ENCODE peak calls at places on chromosomes 6 and 20, in nine cellular contexts. E is breast epithelium, M is IMR-90, R is ovary, P is upper lobe of left lung, A is vagina, L is sigmoid colon, I is HCT116, H is gastrocnemius medialis. W is an unnamed sample.

GRCh38 chr20:11454966-11455799 is 462.5 kb upstream of the BTBD3 start:
- DNase-seq in E (no peak), M (peak), R (no peak), P (no peak), A (no peak), L (no peak), I (peak), H (no peak), W (no peak)

GRCh38 chr6:35146453-35146852 is 5.3 kb upstream of the TCP11 start:
- DNase-seq in E (peak), M (peak), R (no peak), P (no peak), A (no peak), L (no peak), I (peak), H (peak), W (no peak)

GRCh38 chr20:5848711-5849505 is 98.7 kb downstream of the SHLD1 start:
- DNase-seq in E (no peak), M (peak), R (peak), P (no peak), A (no peak), L (no peak), I (no peak), H (no peak), W (no peak)

GRCh38 chr6:77361018-77361417 is 102.3 kb downstream of the HTR1B start:
- DNase-seq in E (no peak), M (no peak), R (no peak), P (no peak), A (no peak), L (no peak), I (no peak), H (no peak), W (no peak)

GRCh38 chr20:40980106-40980827 is 48.4 kb upstream of the TOP1 start:
- DNase-seq in E (no peak), M (no peak), R (no peak), P (no peak), A (no peak), L (peak), I (no peak), H (no peak), W (no peak)

GRCh38 chr20:61600061-61600460 is 348.0 kb downstream of the CDH4 start:
- DNase-seq in E (no peak), M (no peak), R (no peak), P (no peak), A (no peak), L (no peak), I (no peak), H (no peak), W (no peak)

GRCh38 chr6:7542878-7543394 is 1.5 kb downstream of the DSP start:
- DNase-seq in E (peak), M (peak), R (peak), P (no peak), A (no peak), L (peak), I (peak), H (no peak), W (peak)

GRCh38 chr6:1669996-1670395 is 60.3 kb downstream of the FOXC1 start:
- DNase-seq in E (no peak), M (no peak), R (no peak), P (peak), A (no peak), L (no peak), I (no peak), H (no peak), W (no peak)

GRCh38 chr20:7240490-7240889 is 473.0 kb downstream of the BMP2 start:
- DNase-seq in E (no peak), M (no peak), R (no peak), P (no peak), A (no peak), L (no peak), I (no peak), H (no peak), W (no peak)

GRCh38 chr6:71393471-71393870 is 104.9 kb downstream of the OGFRL1 start:
- DNase-seq in E (no peak), M (peak), R (no peak), P (no peak), A (no peak), L (no peak), I (no peak), H (no peak), W (no peak)

GRCh38 chr20:38181207-38181693 is 16.2 kb upstream of the TGM2 start:
- DNase-seq in E (no peak), M (no peak), R (no peak), P (no peak), A (no peak), L (peak), I (no peak), H (no peak), W (no peak)

GRCh38 chr20:63696311-63696627 is 183 bp upstream of the TNFRSF6B start:
- DNase-seq in E (no peak), M (no peak), R (peak), P (no peak), A (no peak), L (peak), I (peak), H (no peak), W (peak)

GRCh38 chr20:40865095-40865494 is 163.5 kb upstream of the TOP1 start:
- DNase-seq in E (no peak), M (no peak), R (no peak), P (no peak), A (no peak), L (no peak), I (no peak), H (no peak), W (no peak)

GRCh38 chr6:50846109-50846859 is 27.6 kb downstream of the TFAP2B start:
- DNase-seq in E (no peak), M (no peak), R (no peak), P (no peak), A (no peak), L (no peak), I (no peak), H (no peak), W (no peak)

GRCh38 chr6:129969064-129969463 is 49.3 kb upstream of the L3MBTL3 start:
- DNase-seq in E (no peak), M (peak), R (no peak), P (no peak), A (no peak), L (no peak), I (no peak), H (no peak), W (no peak)

GRCh38 chr20:33038243-33038642 is 6.8 kb downstream of the BPIFB6 start:
- DNase-seq in E (no peak), M (no peak), R (no peak), P (no peak), A (no peak), L (no peak), I (no peak), H (no peak), W (no peak)

GRCh38 chr20:13336308-13337089 is 115.4 kb downstream of the ISM1 start:
- DNase-seq in E (no peak), M (peak), R (no peak), P (no peak), A (no peak), L (no peak), I (no peak), H (no peak), W (no peak)

GRCh38 chr6:144361027-144361426 is 75.9 kb downstream of the UTRN start:
- DNase-seq in E (no peak), M (no peak), R (no peak), P (no peak), A (no peak), L (no peak), I (no peak), H (no peak), W (no peak)

GRCh38 chr6:118940770-118941169 is 5.8 kb upstream of the MCM9 start:
- DNase-seq in E (no peak), M (no peak), R (no peak), P (no peak), A (no peak), L (peak), I (no peak), H (no peak), W (peak)

GRCh38 chr20:46430921-46431712 is 24.7 kb upstream of the ELMO2 start:
- DNase-seq in E (no peak), M (no peak), R (no peak), P (no peak), A (no peak), L (no peak), I (no peak), H (no peak), W (no peak)

GRCh38 chr6:40286027-40286426 is 301.1 kb downstream of the LRFN2 start:
- DNase-seq in E (no peak), M (no peak), R (no peak), P (no peak), A (no peak), L (no peak), I (no peak), H (no peak), W (peak)

GRCh38 chr20:33578510-33578909 is 83.6 kb upstream of the C20orf144 start:
- DNase-seq in E (no peak), M (peak), R (no peak), P (no peak), A (no peak), L (no peak), I (no peak), H (no peak), W (no peak)

GRCh38 chr20:45892828-45893500 is 1.8 kb downstream of the CTSA start:
- DNase-seq in E (no peak), M (no peak), R (no peak), P (no peak), A (no peak), L (no peak), I (no peak), H (no peak), W (no peak)

GRCh38 chr6:74277749-74278148 is 581.7 kb downstream of the CD109 start:
- DNase-seq in E (peak), M (peak), R (no peak), P (no peak), A (no peak), L (no peak), I (no peak), H (no peak), W (no peak)

GRCh38 chr6:150471276-150471675 is 102.5 kb downstream of the IYD start:
- DNase-seq in E (no peak), M (no peak), R (no peak), P (no peak), A (no peak), L (no peak), I (no peak), H (no peak), W (no peak)

GRCh38 chr6:39056191-39056590 is 7.6 kb downstream of the GLP1R start:
- DNase-seq in E (no peak), M (no peak), R (no peak), P (no peak), A (no peak), L (no peak), I (no peak), H (no peak), W (no peak)

GRCh38 chr20:31595654-31596411 is 9.3 kb upstream of the ID1 start:
- DNase-seq in E (no peak), M (peak), R (peak), P (peak), A (no peak), L (peak), I (peak), H (peak), W (no peak)

GRCh38 chr6:95384988-95385387 is 192.3 kb upstream of the MANEA start:
- DNase-seq in E (no peak), M (no peak), R (no peak), P (peak), A (no peak), L (no peak), I (no peak), H (no peak), W (no peak)

GRCh38 chr6:134938896-134939295 is 11.0 kb downstream of the ALDH8A1 start:
- DNase-seq in E (no peak), M (peak), R (no peak), P (no peak), A (no peak), L (no peak), I (no peak), H (no peak), W (no peak)

GRCh38 chr6:43464337-43464736 is 9.0 kb upstream of the DLK2 start:
- DNase-seq in E (no peak), M (no peak), R (no peak), P (no peak), A (no peak), L (no peak), I (no peak), H (no peak), W (no peak)

GRCh38 chr6:37139223-37139962 is 30.6 kb upstream of the PIM1 start:
- DNase-seq in E (no peak), M (no peak), R (no peak), P (no peak), A (no peak), L (no peak), I (no peak), H (no peak), W (no peak)

GRCh38 chr6:82248233-82248735 is 740 bp upstream of the IBTK start:
- DNase-seq in E (no peak), M (peak), R (no peak), P (no peak), A (no peak), L (no peak), I (peak), H (no peak), W (peak)

GRCh38 chr6:111776236-111777189 is 96.7 kb downstream of the FYN start:
- DNase-seq in E (no peak), M (no peak), R (no peak), P (no peak), A (no peak), L (no peak), I (no peak), H (no peak), W (no peak)

GRCh38 chr20:35277127-35277526 is 795 bp downstream of the MMP24OS start:
- DNase-seq in E (no peak), M (no peak), R (no peak), P (no peak), A (no peak), L (no peak), I (no peak), H (no peak), W (no peak)

GRCh38 chr20:35276408-35276807 is 1.5 kb downstream of the MMP24OS start:
- DNase-seq in E (no peak), M (no peak), R (no peak), P (no peak), A (no peak), L (no peak), I (no peak), H (no peak), W (no peak)

GRCh38 chr20:35279533-35280174 is 1.7 kb upstream of the MMP24OS start:
- DNase-seq in E (no peak), M (no peak), R (no peak), P (no peak), A (no peak), L (no peak), I (no peak), H (no peak), W (no peak)

GRCh38 chr20:35279040-35279439 is 1.1 kb upstream of the MMP24OS start:
- DNase-seq in E (no peak), M (peak), R (no peak), P (no peak), A (no peak), L (no peak), I (no peak), H (no peak), W (peak)

GRCh38 chr20:35277531-35278395 is at the start of gene MMP24OS:
- DNase-seq in E (peak), M (peak), R (peak), P (peak), A (no peak), L (peak), I (peak), H (peak), W (peak)
- TF ChIP-seq POLR2A in E (peak), M (peak), R (peak), P (peak), A (peak), L (peak), I (peak), H (peak), W (peak)

GRCh38 chr6:156719395-156719719 is 57.8 kb upstream of the ARID1B start:
- DNase-seq in E (no peak), M (no peak), R (no peak), P (no peak), A (no peak), L (no peak), I (no peak), H (peak), W (no peak)
- H3K4me3 ChIP-seq in E (peak), M (no peak), R (peak), P (peak), A (peak), L (peak), I (peak), H (peak), W (peak)

DNA sequence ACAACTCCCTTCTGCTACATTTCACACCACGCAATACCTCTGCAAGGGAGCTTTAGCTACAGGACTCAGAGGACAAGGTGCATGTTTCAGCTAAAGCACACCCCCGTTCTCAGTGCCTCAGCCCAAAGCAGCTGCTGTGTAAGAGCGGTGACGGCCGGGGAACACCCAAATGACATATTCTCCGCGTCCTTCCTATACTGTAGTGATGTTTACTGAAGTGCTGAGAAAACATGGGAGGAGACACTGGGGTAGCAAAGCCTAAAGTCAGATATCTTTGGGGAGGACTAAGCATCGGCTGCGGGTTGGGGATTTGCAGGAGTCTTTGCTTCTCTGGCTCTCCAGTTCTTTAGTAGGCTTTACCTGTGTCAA is 1.7 kb downstream of the SLC22A23 start:
- DNase-seq in E (no peak), M (no peak), R (no peak), P (no peak), A (no peak), L (no peak), I (no peak), H (no peak), W (peak)
- TF ChIP-seq POLR2A in E (no peak), M (no peak), R (no peak), P (no peak), A (no peak), L (no peak), I (no peak), H (no peak), W (peak)

GRCh38 chr6:27547157-27548075 is 74.5 kb upstream of the ZNF184 start:
- DNase-seq in E (no peak), M (peak), R (no peak), P (no peak), A (no peak), L (no peak), I (peak), H (no peak), W (no peak)
- H3K4me3 ChIP-seq in E (no peak), M (peak), R (no peak), P (no peak), A (no peak), L (no peak), I (peak), H (no peak), W (no peak)